ENCODE peak calls at places on chromosomes 7 and 10, in seven cellular contexts. R, U, S, G, M, B and Y are unnamed samples.

GRCh38 chr10:23702977-23703414 is 264.1 kb downstream of the OTUD1 start:
- DNase-seq in R (peak; percentile 74), U (no peak), S (peak; percentile 41), G (peak; percentile 66), M (peak; percentile 45), B (peak; percentile 21), Y (peak; percentile 7)

GRCh38 chr7:69283421-69283820 is 314.9 kb upstream of the AUTS2 start:
- DNase-seq in R (no peak), U (no peak), S (no peak), G (no peak), M (no peak), B (no peak), Y (no peak)

GRCh38 chr7:149140784-149141183 is 6.5 kb upstream of the ZNF398 start:
- DNase-seq in R (no peak), U (no peak), S (no peak), G (no peak), M (no peak), B (no peak), Y (no peak)

GRCh38 chr10:127458171-127458810 is 90.8 kb upstream of the NPS start:
- DNase-seq in R (no peak), U (no peak), S (no peak), G (no peak), M (no peak), B (no peak), Y (no peak)

GRCh38 chr10:129918836-129919235 is 45.2 kb downstream of the EBF3 start:
- DNase-seq in R (no peak), U (no peak), S (no peak), G (no peak), M (no peak), B (no peak), Y (no peak)

GRCh38 chr10:12602557-12602956 is 253.2 kb downstream of the CAMK1D start:
- DNase-seq in R (no peak), U (no peak), S (no peak), G (no peak), M (no peak), B (no peak), Y (no peak)

GRCh38 chr7:92704858-92705257 is 114.7 kb upstream of the FAM133B start:
- DNase-seq in R (no peak), U (no peak), S (no peak), G (no peak), M (no peak), B (no peak), Y (no peak)

GRCh38 chr10:50417486-50417905 is 166.2 kb upstream of the ASAH2 start:
- DNase-seq in R (no peak), U (no peak), S (no peak), G (no peak), M (no peak), B (no peak), Y (no peak)

GRCh38 chr10:21497177-21497807 is 28.2 kb downstream of the SKIDA1 start:
- DNase-seq in R (peak; percentile 93), U (peak; percentile 52), S (no peak), G (no peak), M (no peak), B (no peak), Y (no peak)

GRCh38 chr7:87564290-87564963 is 36.3 kb downstream of the ABCB1 start:
- DNase-seq in R (no peak), U (no peak), S (no peak), G (peak; percentile 32), M (peak; percentile 22), B (no peak), Y (no peak)

GRCh38 chr10:42475168-42476098 is 162.9 kb downstream of the ZNF33B start:
- DNase-seq in R (no peak), U (no peak), S (no peak), G (no peak), M (no peak), B (no peak), Y (no peak)

GRCh38 chr10:80122746-80123145 is 9.8 kb upstream of the PLAC9 start:
- DNase-seq in R (no peak), U (no peak), S (no peak), G (no peak), M (no peak), B (no peak), Y (no peak)

GRCh38 chr7:134691820-134692705 is 45.4 kb downstream of the BPGM start:
- DNase-seq in R (no peak), U (peak; percentile 81), S (no peak), G (no peak), M (no peak), B (no peak), Y (no peak)

GRCh38 chr10:119341236-119342016 is 134.1 kb downstream of the GRK5 start:
- DNase-seq in R (no peak), U (no peak), S (peak; percentile 39), G (no peak), M (no peak), B (no peak), Y (peak; percentile 45)

GRCh38 chr10:96505150-96506136 is 8.3 kb downstream of the TLL2 start:
- DNase-seq in R (no peak), U (no peak), S (no peak), G (no peak), M (no peak), B (no peak), Y (no peak)

GRCh38 chr10:33325929-33326328 is 8.5 kb downstream of the NRP1 start:
- DNase-seq in R (no peak), U (no peak), S (no peak), G (no peak), M (no peak), B (no peak), Y (no peak)

GRCh38 chr10:84537447-84537931 is 209.1 kb downstream of the CCSER2 start:
- DNase-seq in R (peak; percentile 54), U (peak; percentile 58), S (no peak), G (peak; percentile 36), M (peak; percentile 71), B (no peak), Y (no peak)

GRCh38 chr10:126243306-126243705 is 145.0 kb downstream of the ADAM12 start:
- DNase-seq in R (no peak), U (no peak), S (no peak), G (no peak), M (no peak), B (no peak), Y (no peak)

GRCh38 chr10:42952358-42952757 is 124.5 kb upstream of the RET start:
- DNase-seq in R (peak; percentile 34), U (no peak), S (no peak), G (no peak), M (no peak), B (no peak), Y (no peak)

GRCh38 chr7:100559127-100559526 is 14.6 kb downstream of the SAP25 start:
- DNase-seq in R (no peak), U (no peak), S (no peak), G (no peak), M (no peak), B (no peak), Y (no peak)

GRCh38 chr10:72041491-72041890 is 46.9 kb downstream of the SPOCK2 start:
- DNase-seq in R (no peak), U (no peak), S (no peak), G (no peak), M (no peak), B (no peak), Y (no peak)

GRCh38 chr7:96080021-96080420 is 241.9 kb downstream of the SLC25A13 start:
- DNase-seq in R (no peak), U (no peak), S (no peak), G (no peak), M (no peak), B (no peak), Y (no peak)

GRCh38 chr7:105837765-105838241 is 38.6 kb downstream of the ATXN7L1 start:
- DNase-seq in R (no peak), U (no peak), S (no peak), G (no peak), M (no peak), B (no peak), Y (no peak)

GRCh38 chr10:97510686-97511085 is 12.0 kb downstream of the UBTD1 start:
- DNase-seq in R (no peak), U (no peak), S (no peak), G (no peak), M (no peak), B (no peak), Y (no peak)

GRCh38 chr7:78327718-78328117 is 529.1 kb downstream of the PHTF2 start:
- DNase-seq in R (no peak), U (no peak), S (no peak), G (no peak), M (no peak), B (no peak), Y (no peak)

GRCh38 chr7:106926892-106927291 is 61.8 kb downstream of the PIK3CG start:
- DNase-seq in R (no peak), U (no peak), S (no peak), G (no peak), M (no peak), B (no peak), Y (no peak)

GRCh38 chr10:85613391-85613790 is 753.2 kb downstream of the GRID1 start:
- DNase-seq in R (no peak), U (no peak), S (no peak), G (no peak), M (no peak), B (no peak), Y (no peak)

GRCh38 chr7:7970620-7971307 is 2.2 kb downstream of the GLCCI1 start:
- DNase-seq in R (no peak), U (no peak), S (no peak), G (no peak), M (no peak), B (no peak), Y (no peak)